ENCODE peak calls at places on chromosomes 3 and 15, in seven cellular contexts. U is RWPE1; W is CD8-positive, alpha-beta T cell; R is GM06990; G is gastrocnemius medialis; S is brain microvascular endothelial cell; B is AG10803. Z is an unnamed sample.

GRCh38 chr3:135905058-135905724 is 60.3 kb upstream of the PPP2R3A start:
- DNase-seq in U (no peak), W (no peak), B (peak), S (no peak), R (no peak), G (no peak), Z (peak)

GRCh38 chr15:72856549-72857040 is 73.0 kb upstream of the ADPGK start:
- DNase-seq in U (no peak), R (no peak), G (no peak), W (no peak), B (no peak), S (no peak), Z (no peak)

GRCh38 chr15:74317820-74318375 is 49.5 kb downstream of the CYP11A1 start:
- DNase-seq in B (peak), G (peak), U (no peak), S (peak), W (no peak), R (no peak), Z (no peak)

GRCh38 chr15:45689616-45690015 is 54.8 kb downstream of the SQOR start:
- DNase-seq in U (no peak), S (no peak), G (no peak), R (no peak), W (no peak), B (no peak), Z (no peak)

GRCh38 chr3:155426524-155427230 is 133.2 kb upstream of the STRIT1 start:
- DNase-seq in W (no peak), R (no peak), U (no peak), B (peak), G (no peak), S (peak), Z (no peak)

GRCh38 chr15:57667171-57667924 is 39.2 kb upstream of the POLR2M start:
- DNase-seq in R (no peak), S (peak), U (peak), G (no peak), B (peak), W (no peak), Z (peak)

GRCh38 chr15:31387483-31388118 is 61.0 kb downstream of the KLF13 start:
- DNase-seq in R (no peak), B (peak), W (peak), G (peak), S (no peak), U (no peak), Z (no peak)

GRCh38 chr3:151776259-151776740 is 37.6 kb upstream of the AADAC start:
- DNase-seq in W (no peak), U (no peak), G (no peak), R (no peak), B (no peak), S (no peak), Z (no peak)

GRCh38 chr3:184419171-184419570 is 39.3 kb downstream of the CHRD start:
- DNase-seq in W (no peak), S (no peak), U (no peak), G (no peak), R (no peak), B (peak), Z (no peak)

GRCh38 chr15:68407141-68407885 is 24.6 kb downstream of the ITGA11 start:
- DNase-seq in B (peak), G (no peak), W (no peak), S (no peak), U (no peak), R (no peak), Z (no peak)

GRCh38 chr15:71588746-71589145 is 221.6 kb upstream of the NR2E3 start:
- DNase-seq in U (peak), W (no peak), B (peak), S (peak), G (no peak), R (no peak), Z (peak)

GRCh38 chr3:126807795-126808194 is 103.8 kb downstream of the CHCHD6 start:
- DNase-seq in G (no peak), W (no peak), B (no peak), S (no peak), R (no peak), U (no peak), Z (no peak)

GRCh38 chr15:71737761-71738160 is 72.6 kb upstream of the NR2E3 start:
- DNase-seq in S (no peak), U (no peak), W (no peak), B (no peak), R (no peak), G (no peak), Z (no peak)

GRCh38 chr15:74036271-74037170 is 42.0 kb downstream of the PML start:
- DNase-seq in B (peak), W (no peak), S (peak), G (no peak), U (peak), R (no peak), Z (peak)

GRCh38 chr15:52520421-52520820 is 8.3 kb downstream of the MYO5A start:
- DNase-seq in R (no peak), B (no peak), G (no peak), W (no peak), U (no peak), S (no peak), Z (no peak)

GRCh38 chr3:187736418-187736871 is 8.8 kb downstream of the BCL6 start:
- DNase-seq in W (no peak), B (peak), U (no peak), R (no peak), G (peak), S (peak), Z (no peak)

GRCh38 chr3:115004201-115005140 is 142.6 kb downstream of the ZBTB20 start:
- DNase-seq in G (no peak), W (no peak), B (no peak), R (no peak), U (no peak), S (no peak), Z (no peak)

GRCh38 chr3:142960322-142960850 is 3.1 kb downstream of the PAQR9 start:
- DNase-seq in B (no peak), U (no peak), W (no peak), S (no peak), G (no peak), R (no peak), Z (no peak)

GRCh38 chr15:71565636-71566160 is 244.7 kb upstream of the NR2E3 start:
- DNase-seq in U (no peak), S (no peak), G (no peak), B (no peak), W (no peak), R (no peak), Z (no peak)

GRCh38 chr15:74643368-74644204 is 27.9 kb downstream of the CLK3 start:
- DNase-seq in W (no peak), B (no peak), G (no peak), U (no peak), S (no peak), R (no peak), Z (no peak)

GRCh38 chr3:99708207-99708745 is 69.9 kb downstream of the COL8A1 start:
- DNase-seq in S (no peak), R (no peak), B (peak), U (no peak), G (no peak), W (no peak), Z (no peak)

GRCh38 chr15:91589360-91589759 is 264.1 kb upstream of the SLCO3A1 start:
- DNase-seq in B (no peak), W (no peak), G (no peak), U (no peak), S (no peak), R (no peak), Z (no peak)
- TF ChIP-seq CTCF in B (no peak), W (no peak), G (no peak), U (no peak), S (peak), R (no peak), Z (peak)

GRCh38 chr15:41573396-41573795 is 14.4 kb downstream of the TYRO3 start:
- DNase-seq in B (no peak), W (no peak), R (no peak), G (no peak), S (no peak), U (no peak), Z (no peak)
- TF ChIP-seq CTCF in B (no peak), W (no peak), R (no peak), G (no peak), S (no peak), U (no peak), Z (no peak)

GRCh38 chr3:128804017-128804816 is 75.2 kb upstream of the ACAD9 start:
- DNase-seq in U (no peak), B (peak), W (peak), S (peak), R (peak), G (no peak), Z (no peak)

GRCh38 chr3:128805771-128806170 is 73.6 kb upstream of the ACAD9 start:
- DNase-seq in W (no peak), B (no peak), U (peak), G (no peak), S (peak), R (no peak), Z (no peak)

GRCh38 chr3:128806588-128806987 is 72.8 kb upstream of the ACAD9 start:
- DNase-seq in B (no peak), W (no peak), U (no peak), R (no peak), G (no peak), S (no peak), Z (no peak)

GRCh38 chr3:128803307-128803706 is 76.1 kb upstream of the ACAD9 start:
- DNase-seq in S (no peak), U (no peak), R (no peak), W (no peak), G (no peak), B (no peak), Z (no peak)

GRCh38 chr3:128804817-128805166 is 74.6 kb upstream of the ACAD9 start:
- DNase-seq in B (no peak), U (no peak), G (peak), R (no peak), S (no peak), W (no peak), Z (no peak)
- TF ChIP-seq CTCF in B (no peak), U (no peak), G (no peak), R (no peak), S (no peak), W (no peak), Z (no peak)

DNA sequence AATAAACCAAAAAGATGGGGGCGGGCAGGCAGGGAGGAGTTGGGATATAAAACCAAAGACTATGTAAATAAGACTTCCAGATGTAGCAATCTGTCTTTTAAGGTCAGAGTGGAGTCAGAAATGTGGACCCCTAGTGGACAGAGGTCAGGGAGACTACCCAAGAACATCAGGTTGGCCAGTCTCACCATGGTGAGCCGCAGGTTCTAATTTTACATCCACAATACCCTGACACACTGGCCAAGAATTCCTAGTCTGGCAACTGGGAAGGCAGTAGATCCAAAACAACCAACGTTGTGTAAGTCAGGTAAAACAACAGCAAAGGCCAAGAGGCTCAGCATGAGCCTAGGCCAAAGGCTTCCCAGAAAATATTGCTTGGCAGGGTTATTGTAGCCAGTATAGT is 203.4 kb downstream of the FOXP1 start:
- DNase-seq in G (peak), B (no peak), R (no peak), S (no peak), U (no peak), W (no peak), Z (no peak)
- TF ChIP-seq CTCF in G (no peak), B (no peak), R (peak), S (peak), U (no peak), W (no peak), Z (no peak)

GRCh38 chr3:71926690-71927089 is 141.7 kb upstream of the PROK2 start:
- DNase-seq in U (no peak), S (no peak), G (no peak), W (no peak), R (no peak), B (no peak), Z (no peak)

GRCh38 chr3:71931930-71932329 is 147.0 kb upstream of the PROK2 start:
- DNase-seq in W (no peak), G (no peak), S (no peak), U (no peak), B (no peak), R (no peak), Z (no peak)

GRCh38 chr3:71928215-71928614 is 143.3 kb upstream of the PROK2 start:
- DNase-seq in R (no peak), B (no peak), G (no peak), U (no peak), S (no peak), W (no peak), Z (no peak)

GRCh38 chr3:71927505-71928066 is 142.6 kb upstream of the PROK2 start:
- DNase-seq in W (no peak), S (no peak), B (no peak), U (no peak), R (no peak), G (no peak), Z (no peak)

GRCh38 chr3:71930056-71930991 is 145.4 kb upstream of the PROK2 start:
- DNase-seq in R (peak), U (peak), S (peak), B (peak), G (no peak), W (no peak), Z (peak)
- TF ChIP-seq CTCF in R (peak), U (no peak), S (peak), B (no peak), G (no peak), W (no peak), Z (peak)

Z was measured in Calu3.